ENCODE peak calls at places on chromosomes 3 and 15, in seven cellular contexts. X, B, L, Q, C, V and J are unnamed samples. For H3K4me1, the result is how much of the 10 kb centered on the place peaks cover.

GRCh38 chr15:70812827-70813364 is 41.1 kb downstream of the LARP6 start:
- DNase-seq in L (no peak), B (no peak), C (no peak), X (no peak), Q (no peak), V (no peak), J (no peak)

GRCh38 chr3:20739814-20740213 is 553.8 kb upstream of the SGO1 start:
- DNase-seq in L (no peak), C (no peak), Q (no peak), V (no peak), X (no peak), B (no peak), J (no peak)

GRCh38 chr15:95278532-95279265 is 1047.3 kb downstream of the MCTP2 start:
- DNase-seq in X (no peak), Q (no peak), C (no peak), V (no peak), L (no peak), B (no peak), J (no peak)

GRCh38 chr3:151113342-151113741 is 27.9 kb downstream of the MED12L start:
- DNase-seq in B (no peak), L (no peak), V (no peak), C (no peak), Q (no peak), X (no peak), J (no peak)

GRCh38 chr15:72722071-72722696 is 36.2 kb downstream of the BBS4 start:
- DNase-seq in B (peak), X (peak), C (no peak), Q (peak), L (peak), V (no peak), J (peak)

GRCh38 chr3:54563661-54564200 is 364.1 kb downstream of the LRTM1 start:
- DNase-seq in Q (no peak), L (no peak), X (no peak), B (no peak), V (no peak), C (no peak), J (no peak)

GRCh38 chr3:59726279-59726678 is 676.5 kb upstream of the CFAP20DC start:
- DNase-seq in Q (no peak), C (no peak), B (no peak), X (no peak), V (no peak), L (no peak), J (no peak)

GRCh38 chr3:129593595-129594339 is 12.7 kb downstream of the PLXND1 start:
- DNase-seq in Q (peak), B (peak), L (peak), C (no peak), X (no peak), V (no peak), J (peak)

GRCh38 chr15:48603123-48603500 is 42.4 kb downstream of the FBN1 start:
- DNase-seq in V (no peak), L (no peak), Q (no peak), B (no peak), C (no peak), X (no peak), J (no peak)

GRCh38 chr3:196932600-196932999 is 9.7 kb downstream of the NCBP2 start:
- DNase-seq in Q (no peak), B (no peak), X (no peak), C (no peak), V (no peak), L (no peak), J (no peak)
- H3K27ac ChIP-seq in Q (no peak), B (no peak), X (no peak), C (no peak), V (no peak), L (no peak), J (no peak)

GRCh38 chr15:31371520-31372240 is 45.0 kb downstream of the KLF13 start:
- DNase-seq in V (no peak), B (no peak), Q (no peak), X (no peak), C (no peak), L (no peak), J (no peak)
- H3K4me1 ChIP-seq in V (under half), B (half or more), Q (half or more), X (under half), C (half or more), L (half or more), J (half or more)

DNA sequence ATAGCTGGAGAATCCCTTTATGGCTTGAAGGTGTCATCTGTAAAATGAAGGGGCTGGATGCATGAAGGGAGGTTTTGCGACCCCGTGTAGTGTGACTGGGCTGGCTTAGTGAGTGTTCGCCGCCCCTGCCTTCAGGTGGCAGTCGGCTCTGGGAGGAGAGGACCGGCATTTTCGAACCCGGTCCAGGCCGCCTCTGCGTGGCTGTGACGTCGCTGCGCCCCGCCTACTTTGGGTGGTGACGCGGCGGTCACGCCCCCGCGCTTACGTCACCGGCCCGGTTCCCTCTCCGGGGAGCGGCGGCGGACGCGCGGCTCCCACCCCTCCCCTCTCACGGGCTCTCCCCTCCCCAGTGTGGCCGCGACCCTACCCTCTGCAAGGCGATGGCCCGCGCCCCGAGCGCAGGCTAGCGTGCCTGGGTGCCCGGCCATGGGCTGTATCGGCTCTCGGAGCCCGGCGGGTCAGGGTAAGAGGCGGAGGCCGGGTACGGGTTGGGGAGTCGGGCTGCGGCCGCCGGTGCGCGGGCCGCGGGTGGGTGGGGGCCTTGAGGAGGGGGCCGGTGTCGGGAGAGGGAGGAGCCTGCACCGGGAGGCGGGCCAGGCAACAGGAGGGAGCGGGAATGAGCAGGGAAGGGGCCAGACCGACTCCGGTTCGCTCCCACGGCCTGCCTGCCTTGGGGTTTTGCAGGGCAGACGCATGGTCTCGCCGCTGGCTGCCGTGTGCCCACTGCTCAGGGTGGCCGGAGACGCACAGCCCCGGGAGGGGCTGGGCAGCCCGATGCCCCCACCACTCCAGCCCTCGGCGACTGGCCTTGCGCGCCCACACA is 1.5 kb upstream of the FAM131A start:
- DNase-seq in Q (peak), C (peak), B (peak), X (peak), L (peak), V (peak), J (peak)
- H3K27ac ChIP-seq in Q (peak), C (peak), B (peak), X (peak), L (peak), V (peak), J (peak)

DNA sequence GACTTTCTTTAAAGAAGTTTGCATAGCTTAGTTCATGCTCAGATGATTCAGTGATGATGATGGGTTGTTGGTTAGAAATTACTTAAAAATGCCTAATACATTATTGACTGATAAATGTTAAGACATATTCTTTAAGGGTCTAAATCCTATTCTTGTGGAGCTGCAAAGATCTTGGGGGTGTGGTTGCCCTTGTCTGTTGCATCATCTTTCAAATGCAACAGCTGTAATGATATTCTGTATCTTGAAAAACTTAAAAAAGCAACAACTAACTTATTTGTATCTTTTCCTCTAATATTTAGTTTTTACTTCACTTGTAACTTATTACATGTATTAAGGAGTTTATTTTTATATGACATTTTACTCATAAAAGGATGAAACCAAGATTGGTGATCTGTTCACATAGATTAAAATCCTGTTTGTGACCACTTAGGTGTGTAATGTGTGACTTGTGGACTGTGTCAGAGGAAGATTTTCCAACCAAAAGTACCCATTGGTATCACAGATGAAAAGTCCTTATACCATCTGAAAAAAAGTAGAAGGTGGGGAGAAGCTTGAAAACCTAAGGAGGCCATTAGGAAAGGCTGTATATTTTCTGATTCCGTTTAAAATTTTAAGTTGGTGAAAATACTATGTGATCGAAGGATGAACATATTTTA is 142.8 kb downstream of the IGF1R start:
- DNase-seq in V (no peak), Q (no peak), C (no peak), X (no peak), L (no peak), B (no peak), J (no peak)
- H3K4me1 ChIP-seq in V (under half), Q (under half), C (under half), X (under half), L (under half), B (under half), J (under half)

GRCh38 chr3:64651791-64652241 is 36.0 kb downstream of the ADAMTS9 start:
- DNase-seq in C (no peak), V (no peak), L (no peak), X (no peak), Q (no peak), B (no peak), J (no peak)
- H3K27ac ChIP-seq in C (no peak), V (no peak), L (no peak), X (no peak), Q (no peak), B (no peak), J (no peak)